ENCODE peak calls at places on chromosomes 3 and 15, in five cellular contexts. W is upper lobe of left lung, P is breast epithelium, N is stomach, A is ovary. Z is an unnamed sample.

GRCh38 chr3:122992628-122993570 is 34.7 kb downstream of the SEMA5B start:
- DNase-seq in N (no peak), A (peak), W (no peak), P (no peak), Z (no peak)

GRCh38 chr3:138296639-138297038 is 33.0 kb downstream of the NME9 start:
- DNase-seq in W (no peak), P (no peak), N (no peak), A (no peak), Z (no peak)

GRCh38 chr3:45163481-45163880 is 17.3 kb upstream of the CDCP1 start:
- DNase-seq in A (no peak), N (no peak), P (no peak), W (no peak), Z (no peak)

GRCh38 chr15:66389098-66389858 is 2.6 kb downstream of the MAP2K1 start:
- DNase-seq in W (no peak), P (no peak), A (no peak), N (no peak), Z (no peak)

GRCh38 chr3:108940166-108940565 is 13.5 kb downstream of the GUCA1C start:
- DNase-seq in A (no peak), W (no peak), N (no peak), P (no peak), Z (no peak)

GRCh38 chr3:23861689-23862088 is 55.1 kb downstream of the NKIRAS1 start:
- DNase-seq in P (no peak), W (no peak), N (no peak), A (no peak), Z (no peak)

GRCh38 chr3:151631946-151632345 is 101.8 kb upstream of the AADACL2 start:
- DNase-seq in A (no peak), P (no peak), N (no peak), W (no peak), Z (no peak)

GRCh38 chr3:141738636-141739363 is 702 bp downstream of the RNF7 start:
- DNase-seq in A (no peak), W (no peak), P (no peak), N (no peak), Z (no peak)

GRCh38 chr15:33201376-33202189 is 7.1 kb upstream of the FMN1 start:
- DNase-seq in P (peak), N (peak), A (no peak), W (no peak), Z (no peak)

GRCh38 chr3:192273611-192274010 is 453.7 kb downstream of the FGF12 start:
- DNase-seq in P (no peak), A (no peak), W (no peak), N (no peak), Z (no peak)

GRCh38 chr15:76840830-76841460 is 64.2 kb downstream of the SCAPER start:
- DNase-seq in A (no peak), P (no peak), W (no peak), N (no peak), Z (no peak)

GRCh38 chr3:138933068-138933668 is 13.8 kb downstream of the FOXL2 start:
- DNase-seq in P (no peak), A (no peak), W (no peak), N (no peak), Z (no peak)

GRCh38 chr3:195805181-195805580 is 6.5 kb downstream of the MUC4 start:
- DNase-seq in A (no peak), P (no peak), N (no peak), W (no peak), Z (no peak)

GRCh38 chr15:64950888-64951287 is 38.8 kb downstream of the SPG21 start:
- DNase-seq in W (no peak), A (no peak), P (no peak), N (no peak), Z (peak)

GRCh38 chr3:47414666-47415587 is 34.1 kb downstream of the PTPN23 start:
- DNase-seq in A (no peak), W (peak), P (no peak), N (no peak), Z (no peak)

GRCh38 chr3:131704084-131704483 is 201.3 kb upstream of the MRPL3 start:
- DNase-seq in A (no peak), N (no peak), W (no peak), P (no peak), Z (no peak)

GRCh38 chr15:59294574-59294960 is 78.1 kb downstream of the MYO1E start:
- DNase-seq in N (no peak), A (no peak), W (no peak), P (no peak), Z (no peak)

GRCh38 chr15:78709263-78709882 is 68.4 kb upstream of the CHRNB4 start:
- DNase-seq in N (peak), P (no peak), W (peak), A (peak), Z (peak)

GRCh38 chr3:138092023-138092422 is 23.4 kb downstream of the DZIP1L start:
- DNase-seq in N (no peak), A (no peak), W (no peak), P (no peak), Z (no peak)

GRCh38 chr3:31433679-31433992 is 99.1 kb upstream of the STT3B start:
- DNase-seq in A (no peak), P (no peak), W (no peak), N (no peak), Z (no peak)

GRCh38 chr3:196192036-196193001 is 18.9 kb downstream of the ZDHHC19 start:
- DNase-seq in A (no peak), W (no peak), N (peak), P (no peak), Z (no peak)

GRCh38 chr3:152905631-152906030 is 70.7 kb downstream of the P2RY1 start:
- DNase-seq in W (no peak), A (no peak), N (no peak), P (no peak), Z (no peak)

GRCh38 chr3:37494206-37494605 is 319.8 kb upstream of the LRRFIP2 start:
- DNase-seq in P (peak), W (peak), A (no peak), N (no peak), Z (no peak)

GRCh38 chr15:64092864-64093626 is 593 bp downstream of the CIAO2A start:
- DNase-seq in W (no peak), A (no peak), P (no peak), N (peak), Z (no peak)

GRCh38 chr15:64949383-64950141 is 37.9 kb downstream of the ANKDD1A start:
- DNase-seq in P (no peak), N (no peak), W (peak), A (no peak), Z (peak)

GRCh38 chr15:88954431-88955277 is 41.5 kb upstream of the MFGE8 start:
- DNase-seq in N (no peak), A (no peak), W (no peak), P (no peak), Z (no peak)

GRCh38 chr3:134710313-134710680 is 59.5 kb upstream of the KY start:
- DNase-seq in A (no peak), W (no peak), P (no peak), N (no peak), Z (no peak)

DNA sequence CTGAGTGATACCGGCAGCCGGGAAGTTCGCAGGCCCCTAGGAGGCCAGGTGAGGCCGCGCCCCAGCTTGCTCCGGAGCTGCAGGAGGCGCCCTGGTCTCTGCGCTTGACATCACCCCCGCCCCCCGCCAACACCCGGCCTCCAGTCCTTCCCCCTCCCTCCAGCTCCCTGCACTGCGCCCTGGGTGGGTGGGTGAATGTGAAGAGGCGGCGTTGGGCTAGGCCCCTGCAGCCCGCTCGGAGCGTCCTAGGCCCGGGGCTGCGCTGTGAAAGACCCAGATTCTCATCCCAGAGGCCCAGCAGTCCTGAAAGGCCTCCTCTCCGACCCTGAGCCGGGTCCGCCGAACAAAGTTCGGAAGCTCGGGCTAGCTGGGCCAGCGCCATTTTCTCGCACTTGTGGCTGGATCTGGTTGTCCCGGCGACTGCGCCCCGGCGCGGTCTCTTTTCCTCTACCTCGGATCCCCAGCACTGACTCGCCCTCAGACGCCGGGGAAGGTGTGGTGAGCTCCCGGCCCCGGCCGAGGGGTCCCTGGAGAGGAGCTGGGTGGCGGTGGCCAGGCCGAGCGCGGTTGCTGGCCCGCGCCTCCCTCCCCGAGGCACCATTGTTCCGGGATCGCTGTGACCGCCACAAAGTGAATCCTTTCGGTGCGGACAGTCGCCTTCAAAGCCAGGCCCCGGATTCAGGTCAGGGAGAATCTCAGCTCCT is 12.9 kb downstream of the ZIC4 start:
- DNase-seq in P (no peak), W (peak), A (no peak), N (no peak), Z (no peak)
- TF ChIP-seq POLR2A in P (no peak), W (no peak), A (no peak), N (no peak), Z (no peak)

GRCh38 chr3:185929192-185930151 is 8.3 kb downstream of the TRA2B start:
- DNase-seq in N (no peak), A (no peak), W (no peak), P (no peak), Z (no peak)
- H3K27ac ChIP-seq in N (peak), A (no peak), W (no peak), P (no peak), Z (no peak)

DNA sequence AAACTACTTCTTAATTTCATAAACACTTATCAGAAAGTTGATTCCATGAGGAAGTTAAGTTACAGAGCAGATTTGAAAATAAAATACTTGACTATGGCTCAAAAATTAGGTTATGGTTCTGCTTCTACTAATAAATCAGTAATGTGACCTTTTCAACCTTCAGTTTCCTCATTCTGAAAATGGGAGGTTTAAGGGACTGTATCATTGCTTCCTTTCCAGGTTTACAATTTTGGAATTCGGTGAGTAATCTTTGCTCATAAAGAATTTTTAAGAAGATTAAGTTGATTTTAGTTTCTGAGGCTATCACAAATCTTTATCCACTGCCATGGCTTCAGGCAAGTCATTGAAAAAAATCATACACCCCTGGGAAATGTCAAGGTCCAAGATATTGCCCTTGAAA is 1061.2 kb downstream of the DIPK2A start:
- DNase-seq in A (no peak), N (no peak), P (no peak), W (no peak), Z (no peak)
- TF ChIP-seq POLR2A in A (no peak), N (no peak), P (no peak), W (no peak), Z (no peak)

GRCh38 chr15:100250166-100250800 is 91.5 kb downstream of the ADAMTS17 start:
- DNase-seq in W (no peak), P (no peak), A (peak), N (peak), Z (peak)
- H3K27ac ChIP-seq in W (no peak), P (no peak), A (no peak), N (no peak), Z (no peak)

GRCh38 chr3:128497305-128498126 is 4.5 kb upstream of the GATA2 start:
- DNase-seq in N (peak), W (peak), P (no peak), A (peak), Z (peak)
- TF ChIP-seq POLR2A in N (no peak), W (no peak), P (no peak), A (no peak), Z (no peak)

DNA sequence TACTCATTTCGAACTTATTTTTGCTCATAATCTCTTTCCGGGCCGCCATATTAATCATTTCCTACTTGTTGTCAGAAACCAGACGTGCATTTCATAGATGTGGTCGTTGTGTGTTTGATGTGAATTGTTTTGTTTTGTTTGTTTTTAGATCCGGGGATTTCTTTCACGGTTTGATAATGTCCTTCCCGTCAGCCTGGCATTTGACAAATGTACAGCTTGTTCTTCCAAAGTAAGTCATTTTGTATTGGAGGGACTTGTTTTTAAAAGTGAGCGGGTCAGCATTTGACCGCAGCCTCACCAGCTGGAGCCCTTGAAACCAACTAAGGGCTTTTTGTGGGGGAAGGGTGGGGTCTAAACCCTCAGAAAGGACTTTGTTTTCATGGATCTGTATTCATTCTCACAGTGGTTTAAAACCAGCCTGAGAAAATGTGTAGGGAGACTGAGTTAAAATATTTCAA is 107.7 kb downstream of the ATG7 start:
- DNase-seq in A (no peak), P (no peak), N (no peak), W (no peak), Z (no peak)
- H3K27ac ChIP-seq in A (peak), P (no peak), N (peak), W (peak), Z (no peak)

GRCh38 chr3:56783644-56784451 is 17.9 kb downstream of the ARHGEF3 start:
- DNase-seq in A (peak), P (peak), N (peak), W (no peak), Z (no peak)
- TF ChIP-seq POLR2A in A (no peak), P (no peak), N (no peak), W (peak), Z (no peak)

GRCh38 chr3:101851072-101851471 is 1.8 kb downstream of the NFKBIZ start:
- DNase-seq in W (no peak), N (no peak), P (no peak), A (no peak), Z (no peak)
- H3K27ac ChIP-seq in W (peak), N (peak), P (peak), A (peak), Z (peak)

GRCh38 chr3:4827767-4828166 is 151.5 kb upstream of the BHLHE40 start:
- DNase-seq in A (no peak), N (no peak), P (no peak), W (no peak), Z (no peak)
- TF ChIP-seq POLR2A in A (no peak), N (no peak), P (no peak), W (no peak), Z (no peak)

GRCh38 chr3:56784452-56785001 is 17.2 kb downstream of the ARHGEF3 start:
- DNase-seq in W (no peak), A (no peak), N (no peak), P (no peak), Z (no peak)

GRCh38 chr3:56780935-56781334 is 20.8 kb downstream of the ARHGEF3 start:
- DNase-seq in W (no peak), P (no peak), N (no peak), A (no peak), Z (no peak)

GRCh38 chr3:56781762-56782161 is 20.0 kb downstream of the ARHGEF3 start:
- DNase-seq in P (no peak), W (no peak), A (no peak), N (no peak), Z (no peak)

GRCh38 chr3:56782900-56783299 is 18.8 kb downstream of the ARHGEF3 start:
- DNase-seq in A (no peak), W (no peak), P (no peak), N (no peak), Z (no peak)

DNA sequence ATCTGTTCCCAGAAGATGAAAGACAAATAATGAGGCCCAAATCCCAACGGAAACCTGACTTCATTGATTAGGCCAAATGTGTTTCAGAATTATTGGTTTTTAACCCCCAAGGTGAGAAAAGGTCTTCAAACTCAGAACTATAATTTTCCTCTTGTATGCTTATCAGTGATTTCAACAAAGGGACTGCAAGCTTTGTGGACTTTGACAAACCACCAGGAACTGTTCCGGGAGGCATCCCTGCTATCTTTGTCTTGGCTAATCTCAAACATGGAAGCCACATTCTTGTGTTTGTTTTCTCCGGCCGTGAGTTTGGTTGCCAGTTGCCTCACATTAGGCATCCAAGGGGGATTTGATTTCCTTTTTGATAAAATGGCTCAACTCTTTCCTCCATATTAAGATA is 19.5 kb downstream of the ARHGEF3 start:
- DNase-seq in P (no peak), A (no peak), N (no peak), W (no peak), Z (no peak)
- H3K27ac ChIP-seq in P (peak), A (no peak), N (peak), W (peak), Z (no peak)

Z was measured in suprapubic skin.